ENCODE peak calls at places on chromosomes 11 and 22, in five cellular contexts. E, W, H, R and O are unnamed samples.

GRCh38 chr11:110490886-110491285 is 61.1 kb downstream of the FDX1 start:
- DNase-seq in H (no peak), W (peak; percentile 80), E (peak; percentile 69), R (no peak), O (no peak)

GRCh38 chr11:18392434-18393321 is 1.7 kb upstream of the LDHA start:
- DNase-seq in H (no peak), R (no peak), E (no peak), W (no peak), O (no peak)

GRCh38 chr11:79434263-79434662 is 6.6 kb downstream of the TENM4 start:
- DNase-seq in R (no peak), W (peak; percentile 44), E (no peak), H (no peak), O (no peak)

GRCh38 chr11:12205330-12205729 is 94.9 kb downstream of the MICAL2 start:
- DNase-seq in E (peak; percentile 21), R (no peak), H (no peak), W (peak; percentile 87), O (no peak)

GRCh38 chr22:19821523-19822300 is 33.0 kb downstream of the GNB1L start:
- DNase-seq in R (no peak), W (no peak), E (no peak), H (no peak), O (peak; percentile 24)

GRCh38 chr11:85874265-85874664 is 19.1 kb downstream of the CCDC83 start:
- DNase-seq in W (peak; percentile 62), E (no peak), H (no peak), R (no peak), O (no peak)

GRCh38 chr11:33703771-33704170 is 3.1 kb upstream of the C11orf91 start:
- DNase-seq in R (no peak), E (peak; percentile 92), W (peak; percentile 35), H (no peak), O (no peak)

GRCh38 chr22:36160499-36160942 is at the start of gene APOL3:
- DNase-seq in E (peak; percentile 29), W (peak; percentile 47), R (peak; percentile 60), H (peak; percentile 81), O (no peak)

GRCh38 chr11:5713695-5714094 is 22.6 kb upstream of the OR56B1 start:
- DNase-seq in H (no peak), W (no peak), E (no peak), R (no peak), O (no peak)

GRCh38 chr11:61996933-61997332 is 29.5 kb upstream of the FTH1 start:
- DNase-seq in H (no peak), W (no peak), R (no peak), E (no peak), O (peak; percentile 79)

GRCh38 chr22:27714076-27714475 is 87.5 kb downstream of the MN1 start:
- DNase-seq in H (no peak), R (no peak), W (no peak), E (no peak), O (no peak)

GRCh38 chr22:36366291-36366708 is 21.5 kb downstream of the MYH9 start:
- DNase-seq in W (peak; percentile 68), R (no peak), E (no peak), H (no peak), O (no peak)

GRCh38 chr11:95363710-95364109 is 132.7 kb upstream of the SESN3 start:
- DNase-seq in R (no peak), W (no peak), E (no peak), H (no peak), O (peak; percentile 71)

GRCh38 chr11:61489833-61490585 is 18.5 kb upstream of the LRRC10B start:
- DNase-seq in E (peak; percentile 25), W (peak; percentile 10), R (no peak), H (no peak), O (peak; percentile 74)

GRCh38 chr22:27132400-27132799 is 475.0 kb downstream of the MIAT start:
- DNase-seq in R (no peak), W (no peak), E (no peak), H (no peak), O (no peak)

GRCh38 chr22:19291218-19291579 is 320 bp downstream of the CLTCL1 start:
- DNase-seq in R (no peak), W (no peak), E (no peak), H (peak; percentile 48), O (peak; percentile 32)

GRCh38 chr11:12163181-12163841 is 52.9 kb downstream of the MICAL2 start:
- DNase-seq in W (peak; percentile 82), H (no peak), E (peak; percentile 46), R (no peak), O (no peak)

GRCh38 chr11:20421902-20422301 is 34.4 kb downstream of the PRMT3 start:
- DNase-seq in W (no peak), E (no peak), H (no peak), R (no peak), O (no peak)

GRCh38 chr11:1195690-1196515 is 27.0 kb upstream of the MUC5B start:
- DNase-seq in H (no peak), R (no peak), E (no peak), W (no peak), O (peak; percentile 21)

GRCh38 chr11:35158371-35159081 is 19.6 kb downstream of the CD44 start:
- DNase-seq in R (no peak), W (no peak), H (no peak), E (no peak), O (no peak)

GRCh38 chr11:57638811-57639320 is 10.8 kb downstream of the YPEL4 start:
- DNase-seq in E (no peak), W (no peak), R (no peak), H (peak; percentile 49), O (no peak)

GRCh38 chr11:78187366-78188011 is 937 bp downstream of the KCTD21 start:
- DNase-seq in R (no peak), H (no peak), W (no peak), E (no peak), O (no peak)

GRCh38 chr11:108933630-108934029 is 268.8 kb downstream of the DDX10 start:
- DNase-seq in W (peak; percentile 85), E (peak; percentile 35), R (no peak), H (no peak), O (no peak)

GRCh38 chr22:36252754-36253522 is at the start of gene APOL1:
- DNase-seq in R (peak; percentile 62), E (no peak), H (peak; percentile 78), W (peak; percentile 43), O (peak; percentile 12)

GRCh38 chr11:123776160-123776559 is 21.8 kb upstream of the OR6X1 start:
- DNase-seq in W (no peak), R (no peak), E (no peak), H (no peak), O (no peak)

GRCh38 chr11:83545494-83545893 is 259.3 kb upstream of the CCDC90B start:
- DNase-seq in E (no peak), H (no peak), R (no peak), W (no peak), O (no peak)

GRCh38 chr11:68942751-68943271 is 38.0 kb downstream of the MRGPRD start:
- DNase-seq in H (no peak), W (no peak), R (no peak), E (no peak), O (no peak)

GRCh38 chr11:68939583-68940555 is 36.2 kb downstream of the IGHMBP2 start:
- DNase-seq in R (no peak), E (no peak), H (no peak), W (no peak), O (no peak)

GRCh38 chr11:68941324-68942089 is 37.8 kb downstream of the IGHMBP2 start:
- DNase-seq in W (no peak), R (no peak), H (no peak), E (no peak), O (no peak)

GRCh38 chr11:68940651-68941323 is 37.1 kb downstream of the IGHMBP2 start:
- DNase-seq in R (no peak), H (no peak), W (no peak), E (no peak), O (no peak)

GRCh38 chr11:68942090-68942620 is 38.5 kb downstream of the IGHMBP2 start:
- DNase-seq in H (no peak), W (no peak), R (no peak), E (no peak), O (no peak)
- H3K4me1 ChIP-seq in H (no peaks in the 10 kb centered on the region), W (peaks cover 18% of the 10 kb centered on the region), R (no peaks in the 10 kb centered on the region), E (no peaks in the 10 kb centered on the region), O (no peaks in the 10 kb centered on the region)

DNA sequence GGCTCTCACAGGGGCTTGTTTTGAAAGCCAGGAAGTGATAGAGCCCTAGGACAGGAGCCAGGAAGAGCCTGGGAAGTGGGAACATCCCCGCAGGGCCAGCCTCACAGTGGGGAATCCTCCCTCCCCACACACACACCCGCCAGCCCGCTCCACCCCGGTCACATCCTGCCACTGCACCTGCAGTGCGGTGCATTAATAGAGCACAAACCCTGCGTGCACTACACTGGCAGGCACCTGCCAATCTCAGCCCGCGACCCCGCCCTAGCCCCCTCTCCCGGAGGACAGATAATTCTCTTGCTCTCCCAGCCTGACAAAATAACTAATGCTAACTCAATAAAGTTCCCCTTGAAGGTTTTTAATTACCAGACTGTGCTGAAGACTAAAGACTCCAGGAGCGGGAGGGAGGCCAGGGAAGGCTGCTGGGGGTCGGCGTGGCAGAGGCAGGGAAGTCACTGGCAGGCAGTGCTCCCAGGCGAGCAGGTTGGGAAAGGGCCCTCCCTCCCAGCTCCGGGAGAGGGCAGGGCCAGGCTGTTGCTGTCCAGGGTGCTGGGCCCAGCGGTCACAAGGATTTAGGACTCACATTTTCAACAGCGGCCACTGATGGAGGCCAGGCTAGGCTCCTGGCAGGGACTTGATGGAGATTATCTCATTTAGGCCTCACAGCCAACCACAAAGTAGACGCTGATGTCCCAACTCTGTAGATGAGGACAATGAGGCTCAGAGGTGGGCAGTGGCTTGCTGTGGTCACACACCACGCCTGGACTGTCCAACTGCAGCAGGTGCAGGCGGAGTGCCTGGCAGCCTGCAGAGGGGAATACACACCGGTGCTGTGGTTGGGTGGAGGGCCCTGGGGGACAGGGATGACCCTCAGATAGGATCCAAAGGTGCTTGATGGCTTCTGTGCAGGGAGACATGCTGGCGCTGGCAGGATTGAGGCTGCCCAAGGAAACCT is 23.9 kb upstream of the TCF20 start:
- DNase-seq in R (no peak), W (peak; percentile 41), H (peak; percentile 57), E (peak; percentile 23), O (peak; percentile 91)
- H3K9ac ChIP-seq in R (no peak overlapping the region), W (no peak overlapping the region), H (no peak overlapping the region), E (no peak overlapping the region), O (no peak overlapping the region)

DNA sequence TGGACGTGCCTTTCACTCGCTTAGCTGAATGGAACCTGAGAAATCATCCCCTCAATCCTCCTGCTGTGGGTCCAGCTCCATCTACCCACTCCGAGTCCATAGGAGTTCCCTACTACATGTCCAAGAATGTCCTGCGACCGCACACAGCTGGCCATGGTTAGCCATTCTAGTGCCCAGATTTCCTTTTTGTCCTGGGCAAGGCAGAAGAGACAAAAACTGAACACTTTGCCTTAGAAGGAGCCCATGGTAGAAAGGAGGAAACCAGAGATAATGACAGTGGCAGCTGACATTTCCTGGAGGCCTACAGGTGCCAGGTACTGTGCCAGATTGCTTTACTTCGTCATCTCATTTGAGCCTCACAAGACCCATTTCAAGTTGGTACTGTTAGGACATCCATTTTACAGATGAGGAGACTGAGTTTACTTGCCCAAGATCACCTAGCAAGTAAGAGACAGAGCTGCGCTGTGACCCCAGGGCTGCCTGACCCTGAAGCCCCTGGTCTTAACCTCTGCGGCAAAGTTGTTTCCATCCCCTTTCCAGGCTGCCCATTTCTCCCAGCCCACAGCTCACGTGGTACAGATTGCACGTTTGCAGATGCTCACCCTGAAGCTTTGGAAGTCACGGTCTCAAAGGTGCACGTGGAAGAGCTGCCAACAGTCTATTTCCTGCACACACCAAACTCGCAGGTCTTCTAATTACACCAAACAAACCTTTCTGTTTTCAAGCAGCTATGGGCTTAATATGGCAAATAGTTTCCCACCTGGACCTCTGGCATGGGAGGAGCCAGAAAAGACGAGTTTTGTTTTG is 112.7 kb downstream of the ZBTB16 start:
- DNase-seq in H (no peak), R (no peak), W (no peak), E (no peak), O (no peak)
- H3K4me1 ChIP-seq in H (peaks cover 12% of the 10 kb centered on the region), R (no peaks in the 10 kb centered on the region), W (no peaks in the 10 kb centered on the region), E (peaks cover 4% of the 10 kb centered on the region), O (no peaks in the 10 kb centered on the region)

GRCh38 chr11:130023204-130023603 is 20.6 kb upstream of the PRDM10 start:
- DNase-seq in R (peak; percentile 88), H (no peak), E (peak; percentile 95), W (peak; percentile 48), O (no peak)
- H3K9ac ChIP-seq in R (no peak overlapping the region), H (no peak overlapping the region), E (no peak overlapping the region), W (no peak overlapping the region), O (no peak overlapping the region)